ENCODE peak calls at places on chromosomes 3 and 15, in ten cellular contexts. X is SK-N-SH, H is esophagus squamous epithelium, O is A549, Q is adrenal gland, K is neuronal stem cell, C is pancreas, I is stomach, V is astrocyte, L is keratinocyte. R is an unnamed sample.
A peak's percentile ranks its signal among the peaks of the same experiment; 100 is the strongest.

GRCh38 chr3:34011171-34012101 is 213.0 kb downstream of the PDCD6IP start:
- DNase-seq in X (no peak), H (no peak), O (peak; percentile 51), Q (no peak), K (no peak), C (no peak), I (no peak), V (peak; percentile 36), L (no peak), R (no peak)

GRCh38 chr15:83745771-83746170 is 91.8 kb downstream of the ADAMTSL3 start:
- DNase-seq in X (no peak), H (no peak), O (no peak), Q (no peak), K (no peak), C (no peak), I (no peak), V (no peak), L (no peak), R (no peak)

GRCh38 chr3:61141184-61141583 is 110.1 kb downstream of the FHIT start:
- DNase-seq in X (no peak), H (no peak), O (no peak), Q (no peak), K (peak; percentile 30), C (no peak), I (no peak), V (no peak), L (no peak), R (no peak)

GRCh38 chr3:101758224-101758623 is 20.8 kb upstream of the NXPE3 start:
- DNase-seq in X (no peak), H (no peak), O (no peak), Q (no peak), K (no peak), C (no peak), I (no peak), V (no peak), L (no peak), R (no peak)

GRCh38 chr3:65978116-65978515 is 60.6 kb downstream of the MAGI1 start:
- DNase-seq in X (no peak), H (no peak), O (no peak), Q (no peak), K (no peak), C (no peak), I (no peak), V (peak; percentile 62), L (no peak), R (no peak)

GRCh38 chr3:128343287-128344045 is 123.2 kb downstream of the DNAJB8 start:
- DNase-seq in X (peak; percentile 63), H (no peak), O (peak; percentile 49), Q (no peak), K (no peak), C (peak; percentile 64), I (peak; percentile 47), V (peak; percentile 51), L (no peak), R (no peak)

GRCh38 chr3:39275963-39276593 is 3.8 kb downstream of the CX3CR1 start:
- DNase-seq in X (no peak), H (no peak), O (no peak), Q (no peak), K (no peak), C (no peak), I (no peak), V (no peak), L (no peak), R (no peak)

GRCh38 chr15:98070132-98070531 is 109.6 kb downstream of the ARRDC4 start:
- DNase-seq in X (no peak), H (no peak), O (no peak), Q (no peak), K (no peak), C (no peak), I (no peak), V (no peak), L (no peak), R (no peak)

GRCh38 chr3:129565902-129566301 is 22.9 kb downstream of the H1-8 start:
- DNase-seq in X (no peak), H (no peak), O (no peak), Q (no peak), K (no peak), C (no peak), I (no peak), V (no peak), L (no peak), R (no peak)

GRCh38 chr3:151578495-151578894 is 117.6 kb upstream of the IGSF10 start:
- DNase-seq in X (no peak), H (no peak), O (no peak), Q (no peak), K (no peak), C (no peak), I (no peak), V (no peak), L (no peak), R (no peak)

GRCh38 chr3:134350266-134350665 is 24.0 kb downstream of the AMOTL2 start:
- DNase-seq in X (no peak), H (no peak), O (no peak), Q (no peak), K (no peak), C (peak; percentile 40), I (no peak), V (no peak), L (no peak), R (no peak)

GRCh38 chr3:69499899-69500316 is 114.0 kb upstream of the FRMD4B start:
- DNase-seq in X (no peak), H (no peak), O (no peak), Q (no peak), K (no peak), C (no peak), I (no peak), V (no peak), L (no peak), R (no peak)

GRCh38 chr15:25687276-25687675 is 175.9 kb downstream of the ATP10A start:
- DNase-seq in X (no peak), H (no peak), O (no peak), Q (no peak), K (no peak), C (peak; percentile 8), I (no peak), V (no peak), L (no peak), R (no peak)
- H3K9me3 ChIP-seq in X (no peaks in the 10 kb centered on the region), H (no peaks in the 10 kb centered on the region), O (no peaks in the 10 kb centered on the region), Q (no peaks in the 10 kb centered on the region), K (peaks cover 11% of the 10 kb centered on the region), C (no peaks in the 10 kb centered on the region), I (no peaks in the 10 kb centered on the region), V (no peaks in the 10 kb centered on the region), L (peaks cover 9% of the 10 kb centered on the region), R (no peaks in the 10 kb centered on the region)

DNA sequence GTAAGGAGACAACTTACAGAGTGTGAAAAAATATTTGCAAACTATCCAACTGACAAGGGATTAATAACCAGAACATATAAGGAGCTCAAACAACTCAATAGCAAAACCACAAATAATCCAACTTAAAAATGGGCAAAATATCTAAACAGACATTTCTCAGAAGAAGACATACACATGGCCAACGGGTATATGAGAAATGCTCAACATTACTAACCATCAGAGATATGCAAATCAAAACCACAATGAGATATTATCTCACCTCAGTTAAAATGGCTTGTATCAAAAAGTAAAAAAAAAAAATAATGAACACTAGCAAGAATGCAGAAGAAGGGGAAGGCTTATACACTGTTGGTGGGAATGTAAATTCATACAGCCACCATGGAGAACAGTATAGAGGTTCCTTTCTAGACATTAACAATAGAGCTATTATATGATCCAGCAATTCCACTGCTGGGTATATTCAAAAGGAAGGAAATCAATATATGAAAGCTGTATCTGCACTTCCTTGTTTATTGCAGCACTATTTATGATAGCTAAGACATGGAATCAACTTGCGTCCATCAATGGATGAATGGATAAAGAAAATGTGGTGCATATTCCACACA is 998.6 kb downstream of the NAALADL2 start:
- DNase-seq in X (no peak), H (no peak), O (no peak), Q (no peak), K (no peak), C (no peak), I (no peak), V (peak; percentile 37), L (no peak), R (no peak)
- H3K9me3 ChIP-seq in X (no peaks in the 10 kb centered on the region), H (no peaks in the 10 kb centered on the region), O (no peaks in the 10 kb centered on the region), Q (no peaks in the 10 kb centered on the region), K (no peaks in the 10 kb centered on the region), C (no peaks in the 10 kb centered on the region), I (no peaks in the 10 kb centered on the region), V (no peaks in the 10 kb centered on the region), L (no peaks in the 10 kb centered on the region), R (no peaks in the 10 kb centered on the region)

GRCh38 chr15:25185156-25185710 is 230.4 kb downstream of the SNRPN start:
- DNase-seq in X (no peak), H (no peak), O (no peak), Q (no peak), K (no peak), C (peak; percentile 28), I (no peak), V (no peak), L (no peak), R (no peak)

GRCh38 chr15:25184356-25185155 is 229.8 kb downstream of the SNRPN start:
- DNase-seq in X (no peak), H (no peak), O (no peak), Q (no peak), K (no peak), C (no peak), I (no peak), V (no peak), L (no peak), R (no peak)

GRCh38 chr15:25182098-25182478 is 227.3 kb downstream of the SNRPN start:
- DNase-seq in X (no peak), H (no peak), O (no peak), Q (no peak), K (no peak), C (no peak), I (peak; percentile 9), V (no peak), L (no peak), R (no peak)

GRCh38 chr15:25182736-25183445 is 228.1 kb downstream of the SNRPN start:
- DNase-seq in X (no peak), H (no peak), O (no peak), Q (no peak), K (no peak), C (peak; percentile 34), I (no peak), V (no peak), L (no peak), R (no peak)

DNA sequence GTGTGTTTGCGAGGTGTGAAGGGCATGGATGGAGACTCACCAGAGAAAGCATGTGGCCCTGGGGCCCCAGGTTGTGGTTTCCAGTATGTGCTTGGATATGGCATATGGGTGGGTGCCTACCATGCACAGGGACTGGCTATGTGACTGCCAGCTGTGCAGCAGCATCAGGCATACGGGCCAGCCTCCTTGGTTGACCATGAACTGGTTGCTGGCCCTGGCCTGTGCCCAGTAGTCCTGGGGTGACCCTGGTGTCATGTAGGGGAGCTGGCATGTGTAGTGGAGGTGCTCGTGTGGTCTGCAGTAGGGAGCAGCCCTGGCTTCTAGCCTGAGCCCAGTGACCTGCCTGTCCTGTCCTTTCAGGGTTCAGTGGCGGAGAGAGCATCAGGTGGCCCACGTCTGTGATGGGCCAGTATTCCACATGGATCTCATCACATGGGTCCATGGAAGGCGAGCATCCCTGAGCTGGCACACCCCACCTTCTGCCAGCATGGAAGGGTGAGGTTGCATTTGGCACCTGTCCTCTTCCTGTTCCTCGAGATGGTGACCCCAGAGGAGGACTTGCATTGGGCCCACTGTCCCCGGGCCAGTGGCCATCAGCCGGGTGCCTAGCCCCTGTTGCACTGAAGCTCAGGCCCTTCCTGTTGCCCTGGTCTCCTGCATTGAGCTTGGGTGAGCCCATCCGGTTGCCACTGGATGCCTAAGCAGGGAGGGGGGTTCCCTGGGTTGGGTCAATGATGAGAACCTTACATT is 229.0 kb downstream of the SNRPN start:
- DNase-seq in X (no peak), H (no peak), O (no peak), Q (no peak), K (no peak), C (peak; percentile 34), I (no peak), V (no peak), L (no peak), R (peak; percentile 2)
- H3K9me3 ChIP-seq in X (no peaks in the 10 kb centered on the region), H (peaks cover 29% of the 10 kb centered on the region), O (no peaks in the 10 kb centered on the region), Q (no peaks in the 10 kb centered on the region), K (peaks cover 3% of the 10 kb centered on the region), C (no peaks in the 10 kb centered on the region), I (peaks cover 93% of the 10 kb centered on the region), V (peaks cover 20% of the 10 kb centered on the region), L (peaks cover 23% of the 10 kb centered on the region), R (no peaks in the 10 kb centered on the region)

GRCh38 chr3:44722103-44722401 is 7.4 kb upstream of the ZNF501 start:
- DNase-seq in X (no peak), H (no peak), O (no peak), Q (no peak), K (no peak), C (no peak), I (no peak), V (no peak), L (no peak), R (no peak)
- H3K9me3 ChIP-seq in X (peaks cover 66% of the 10 kb centered on the region), H (peaks cover 92% of the 10 kb centered on the region), O (peaks cover 87% of the 10 kb centered on the region), Q (peaks cover 29% of the 10 kb centered on the region), K (peaks cover 94% of the 10 kb centered on the region), C (peaks cover 17% of the 10 kb centered on the region), I (peaks cover 93% of the 10 kb centered on the region), V (peaks cover 67% of the 10 kb centered on the region), L (peaks cover 37% of the 10 kb centered on the region), R (peaks cover 51% of the 10 kb centered on the region)